ENCODE peak calls at places on chromosome 6, in six cellular contexts. A, W, P, Q, H and L are unnamed samples.
A peak's percentile ranks its signal among the peaks of the same experiment; 100 is the strongest.

GRCh38 chr6:72522735-72523141 is 99.1 kb upstream of the KCNQ5 start:
- DNase-seq in W (no peak), H (no peak), Q (no peak), P (peak; percentile 40), A (peak; percentile 29), L (no peak)

GRCh38 chr6:17851720-17852161 is 135.7 kb downstream of the KIF13A start:
- DNase-seq in W (no peak), P (no peak), H (no peak), A (no peak), Q (no peak), L (no peak)

GRCh38 chr6:45613678-45614077 is 235.9 kb upstream of the SUPT3H start:
- DNase-seq in Q (no peak), P (no peak), W (no peak), A (no peak), H (no peak), L (no peak)

GRCh38 chr6:16766043-16766521 is 4.8 kb upstream of the ATXN1 start:
- DNase-seq in W (no peak), Q (no peak), A (no peak), P (no peak), H (no peak), L (no peak)

GRCh38 chr6:2237001-2237400 is 8.4 kb downstream of the GMDS start:
- DNase-seq in A (no peak), Q (no peak), H (no peak), W (no peak), P (no peak), L (peak; percentile 73)

GRCh38 chr6:163427498-163428254 is 13.2 kb downstream of the QKI start:
- DNase-seq in Q (no peak), W (peak; percentile 37), H (no peak), A (peak; percentile 43), P (no peak), L (no peak)

GRCh38 chr6:117555882-117556498 is 46.3 kb downstream of the GOPC start:
- DNase-seq in A (peak; percentile 47), H (no peak), P (peak; percentile 52), W (peak; percentile 67), Q (peak; percentile 26), L (no peak)

GRCh38 chr6:55916188-55916587 is 40.8 kb upstream of the BMP5 start:
- DNase-seq in H (no peak), Q (no peak), P (no peak), W (no peak), A (no peak), L (no peak)

GRCh38 chr6:4374231-4374630 is 238.9 kb upstream of the ECI2 start:
- DNase-seq in H (no peak), Q (no peak), P (no peak), A (no peak), W (no peak), L (no peak)

GRCh38 chr6:105045546-105045945 is 88.6 kb downstream of the LIN28B start:
- DNase-seq in P (no peak), Q (no peak), W (no peak), A (no peak), H (no peak), L (no peak)

GRCh38 chr6:134732761-134733160 is 217.1 kb downstream of the ALDH8A1 start:
- DNase-seq in A (no peak), H (no peak), Q (no peak), P (no peak), W (no peak), L (no peak)

GRCh38 chr6:35972471-35972985 is 51.6 kb upstream of the SRPK1 start:
- DNase-seq in W (peak; percentile 99), Q (peak; percentile 86), A (no peak), H (no peak), P (no peak), L (peak; percentile 94)

GRCh38 chr6:142756215-142756630 is 188.8 kb downstream of the HIVEP2 start:
- DNase-seq in Q (no peak), P (no peak), W (no peak), H (no peak), A (no peak), L (no peak)

GRCh38 chr6:9315966-9316650 is 880.8 kb upstream of the SLC35B3 start:
- DNase-seq in H (no peak), Q (no peak), W (no peak), P (no peak), A (no peak), L (no peak)

GRCh38 chr6:125773387-125774341 is 17.1 kb upstream of the NCOA7 start:
- DNase-seq in H (no peak), Q (no peak), A (no peak), P (no peak), W (no peak), L (no peak)

GRCh38 chr6:154916857-154917256 is 78.3 kb upstream of the TIAM2 start:
- DNase-seq in H (no peak), P (no peak), W (no peak), A (no peak), Q (no peak), L (no peak)

GRCh38 chr6:3208096-3208774 is 19.2 kb downstream of the TUBB2B start:
- DNase-seq in H (no peak), Q (no peak), P (no peak), A (no peak), W (no peak), L (no peak)

GRCh38 chr6:40852667-40853383 is 186.2 kb downstream of the UNC5CL start:
- DNase-seq in Q (no peak), H (no peak), P (no peak), W (no peak), A (peak; percentile 23), L (no peak)

GRCh38 chr6:13383280-13384163 is 55.2 kb upstream of the TBC1D7 start:
- DNase-seq in H (no peak), P (peak; percentile 56), W (no peak), Q (no peak), A (no peak), L (no peak)

GRCh38 chr6:166257911-166258318 is 50.3 kb downstream of the PRR18 start:
- DNase-seq in A (no peak), W (no peak), P (no peak), Q (no peak), H (peak; percentile 25), L (no peak)

GRCh38 chr6:157655139-157655538 is 167.9 kb upstream of the SNX9 start:
- DNase-seq in H (no peak), Q (no peak), P (no peak), A (no peak), W (no peak), L (no peak)

GRCh38 chr6:155717369-155717768 is 261.7 kb upstream of the NOX3 start:
- DNase-seq in W (no peak), A (no peak), H (no peak), P (no peak), Q (no peak), L (no peak)

GRCh38 chr6:3442444-3443220 is 14.2 kb downstream of the SLC22A23 start:
- DNase-seq in W (no peak), P (no peak), Q (no peak), H (no peak), A (no peak), L (no peak)

GRCh38 chr6:35071347-35071994 is 69.7 kb downstream of the TCP11 start:
- DNase-seq in H (no peak), P (no peak), Q (no peak), A (no peak), W (no peak), L (no peak)

GRCh38 chr6:135030056-135030473 is 24.6 kb downstream of the HBS1L start:
- DNase-seq in A (no peak), H (no peak), P (no peak), W (no peak), Q (no peak), L (no peak)

GRCh38 chr6:89688328-89688727 is 49.8 kb upstream of the LYRM2 start:
- DNase-seq in P (no peak), H (no peak), W (no peak), A (no peak), Q (no peak), L (no peak)

GRCh38 chr6:89934685-89935366 is 40.6 kb downstream of the GJA10 start:
- DNase-seq in H (no peak), A (no peak), W (no peak), P (no peak), Q (no peak), L (no peak)

GRCh38 chr6:155829646-155830045 is 374.0 kb upstream of the NOX3 start:
- DNase-seq in P (no peak), W (no peak), Q (no peak), A (no peak), H (no peak), L (no peak)

GRCh38 chr6:36169023-36170007 is 27.2 kb upstream of the BRPF3 start:
- DNase-seq in P (no peak), Q (no peak), A (no peak), H (no peak), W (no peak), L (no peak)

GRCh38 chr6:22656696-22657340 is 87.5 kb downstream of the HDGFL1 start:
- DNase-seq in H (no peak), Q (no peak), A (no peak), W (no peak), P (no peak), L (no peak)

GRCh38 chr6:161168281-161168891 is 105.5 kb downstream of the AGPAT4 start:
- DNase-seq in Q (peak; percentile 79), W (peak; percentile 89), H (no peak), P (peak; percentile 96), A (no peak), L (peak; percentile 88)

GRCh38 chr6:108116781-108117426 is 42.4 kb upstream of the OSTM1 start:
- DNase-seq in H (no peak), P (no peak), W (no peak), A (no peak), Q (no peak), L (no peak)

GRCh38 chr6:90393232-90393884 is 96.7 kb upstream of the BACH2 start:
- DNase-seq in P (peak; percentile 5), W (peak; percentile 79), A (peak; percentile 64), H (no peak), Q (peak; percentile 59), L (peak; percentile 39)